ENCODE peak calls at places on chromosome 6, in eight cellular contexts. J is endodermal cell, Z is endothelial cell, D is NCI-H1694 treated with DMSO at 0.1 percent for 48 hours, A is RPMI8226, C is amygdala, G is NB4, M is upper lobe of right lung. K is an unnamed sample.
A peak's percentile ranks its signal among the peaks of the same experiment; 100 is the strongest.

GRCh38 chr6:130381459-130382380 is 15.9 kb downstream of the TMEM200A start:
- DNase-seq in J (no peak), Z (no peak), D (no peak), A (no peak), C (no peak), G (no peak), M (no peak), K (no peak)

GRCh38 chr6:104182811-104183210 is 676.9 kb downstream of the HACE1 start:
- DNase-seq in J (no peak), Z (no peak), D (no peak), A (no peak), C (no peak), G (no peak), M (no peak), K (peak; percentile 2)

GRCh38 chr6:149454405-149454848 is 30.4 kb downstream of the ZC3H12D start:
- DNase-seq in J (no peak), Z (no peak), D (no peak), A (peak; percentile 78), C (peak; percentile 37), G (no peak), M (peak; percentile 97), K (no peak)

GRCh38 chr6:20700375-20700774 is 166.1 kb downstream of the CDKAL1 start:
- DNase-seq in J (no peak), Z (no peak), D (peak; percentile 94), A (no peak), C (no peak), G (no peak), M (no peak), K (no peak)

GRCh38 chr6:30914854-30915590 is 984 bp downstream of the VARS2 start:
- DNase-seq in J (no peak), Z (no peak), D (no peak), A (peak; percentile 13), C (peak; percentile 26), G (peak; percentile 21), M (no peak), K (no peak)

GRCh38 chr6:169427856-169428255 is 174.2 kb upstream of the THBS2 start:
- DNase-seq in J (no peak), Z (no peak), D (no peak), A (no peak), C (no peak), G (peak; percentile 19), M (no peak), K (no peak)

GRCh38 chr6:157203312-157203744 is 120.0 kb downstream of the TMEM242 start:
- DNase-seq in J (no peak), Z (no peak), D (no peak), A (peak; percentile 41), C (no peak), G (no peak), M (peak; percentile 67), K (no peak)

GRCh38 chr6:134764741-134765140 is 185.2 kb downstream of the ALDH8A1 start:
- DNase-seq in J (no peak), Z (no peak), D (no peak), A (no peak), C (no peak), G (no peak), M (no peak), K (no peak)

GRCh38 chr6:123610779-123611178 is 26.0 kb downstream of the TRDN start:
- DNase-seq in J (no peak), Z (no peak), D (no peak), A (no peak), C (no peak), G (no peak), M (no peak), K (no peak)

GRCh38 chr6:111985202-111985731 is 68.6 kb upstream of the CCN6 start:
- DNase-seq in J (peak; percentile 79), Z (no peak), D (no peak), A (no peak), C (no peak), G (no peak), M (no peak), K (no peak)

GRCh38 chr6:3119040-3119723 is 671 bp downstream of the BPHL start:
- DNase-seq in J (no peak), Z (no peak), D (no peak), A (peak; percentile 42), C (no peak), G (no peak), M (no peak), K (no peak)

GRCh38 chr6:148203970-148204369 is 138.7 kb upstream of the SASH1 start:
- DNase-seq in J (no peak), Z (no peak), D (no peak), A (peak; percentile 46), C (no peak), G (peak; percentile 95), M (no peak), K (no peak)

GRCh38 chr6:28707387-28708282 is 182.0 kb downstream of the GPX5 start:
- DNase-seq in J (no peak), Z (no peak), D (no peak), A (no peak), C (no peak), G (no peak), M (no peak), K (no peak)

GRCh38 chr6:160919713-160920112 is 71.9 kb upstream of the MAP3K4 start:
- DNase-seq in J (no peak), Z (no peak), D (no peak), A (no peak), C (no peak), G (no peak), M (no peak), K (no peak)

GRCh38 chr6:134288538-134289203 is 29.2 kb downstream of the SGK1 start:
- DNase-seq in J (no peak), Z (no peak), D (no peak), A (no peak), C (no peak), G (peak; percentile 89), M (no peak), K (no peak)

GRCh38 chr6:13512900-13513299 is 25.5 kb upstream of the GFOD1 start:
- DNase-seq in J (no peak), Z (no peak), D (no peak), A (no peak), C (no peak), G (no peak), M (no peak), K (no peak)

GRCh38 chr6:136822051-136822378 is 377 bp upstream of the PEX7 start:
- DNase-seq in J (no peak), Z (peak; percentile 5), D (no peak), A (no peak), C (no peak), G (no peak), M (no peak), K (no peak)

GRCh38 chr6:144373195-144373594 is 88.1 kb downstream of the UTRN start:
- DNase-seq in J (no peak), Z (no peak), D (no peak), A (no peak), C (no peak), G (no peak), M (no peak), K (no peak)

GRCh38 chr6:125471703-125472102 is 169.9 kb upstream of the HDDC2 start:
- DNase-seq in J (no peak), Z (no peak), D (no peak), A (no peak), C (no peak), G (no peak), M (no peak), K (no peak)

GRCh38 chr6:160996316-160996715 is 4.7 kb downstream of the MAP3K4 start:
- DNase-seq in J (no peak), Z (no peak), D (no peak), A (no peak), C (no peak), G (no peak), M (no peak), K (no peak)

GRCh38 chr6:129490551-129491245 is 219.3 kb downstream of the ARHGAP18 start:
- DNase-seq in J (no peak), Z (no peak), D (no peak), A (peak; percentile 61), C (no peak), G (peak; percentile 91), M (no peak), K (no peak)

GRCh38 chr6:63813531-63813930 is 177.9 kb downstream of the PHF3 start:
- DNase-seq in J (no peak), Z (no peak), D (no peak), A (no peak), C (no peak), G (no peak), M (no peak), K (no peak)

GRCh38 chr6:110317646-110318045 is 40.5 kb downstream of the METTL24 start:
- DNase-seq in J (no peak), Z (no peak), D (no peak), A (no peak), C (no peak), G (no peak), M (no peak), K (no peak)

GRCh38 chr6:21500314-21500713 is 93.2 kb upstream of the SOX4 start:
- DNase-seq in J (peak; percentile 25), Z (no peak), D (no peak), A (no peak), C (no peak), G (no peak), M (no peak), K (no peak)

GRCh38 chr6:36657942-36658544 is 20.5 kb upstream of the CDKN1A start:
- DNase-seq in J (no peak), Z (no peak), D (no peak), A (no peak), C (no peak), G (no peak), M (no peak), K (no peak)

GRCh38 chr6:11058406-11058805 is 14.3 kb upstream of the ELOVL2 start:
- DNase-seq in J (no peak), Z (no peak), D (no peak), A (no peak), C (no peak), G (no peak), M (no peak), K (no peak)

GRCh38 chr6:34664270-34664971 is 32.1 kb downstream of the ILRUN start:
- DNase-seq in J (no peak), Z (no peak), D (no peak), A (no peak), C (no peak), G (peak; percentile 77), M (no peak), K (no peak)

GRCh38 chr6:33082702-33083101 is 6.9 kb downstream of the HLA-DPB1 start:
- DNase-seq in J (peak; percentile 91), Z (peak; percentile 38), D (no peak), A (peak; percentile 75), C (no peak), G (peak; percentile 56), M (peak; percentile 71), K (no peak)

GRCh38 chr6:13923527-13924145 is 1.1 kb upstream of the RNF182 start:
- DNase-seq in J (no peak), Z (no peak), D (no peak), A (no peak), C (no peak), G (peak; percentile 77), M (no peak), K (no peak)

GRCh38 chr6:140441256-140441655 is 1066.8 kb upstream of the CITED2 start:
- DNase-seq in J (peak; percentile 85), Z (peak; percentile 52), D (no peak), A (peak; percentile 30), C (no peak), G (peak; percentile 55), M (no peak), K (no peak)

GRCh38 chr6:11615214-11615602 is 77.7 kb downstream of the TMEM170B start:
- DNase-seq in J (no peak), Z (no peak), D (no peak), A (no peak), C (no peak), G (no peak), M (no peak), K (no peak)

GRCh38 chr6:23388239-23388803 is 737.7 kb upstream of the NRSN1 start:
- DNase-seq in J (no peak), Z (no peak), D (no peak), A (no peak), C (no peak), G (no peak), M (no peak), K (no peak)

GRCh38 chr6:109457596-109457996 is 2.0 kb upstream of the MICAL1 start:
- DNase-seq in J (no peak), Z (no peak), D (no peak), A (no peak), C (no peak), G (no peak), M (no peak), K (no peak)

GRCh38 chr6:13413466-13413862 is 73.9 kb downstream of the GFOD1 start:
- DNase-seq in J (no peak), Z (no peak), D (no peak), A (no peak), C (no peak), G (no peak), M (no peak), K (no peak)

K was measured in hypothalamus.